ENCODE peak calls at places on chromosomes 3 and 15, in five cellular contexts. Q is IMR-90, U is mesenchymal stem cell, C is neuronal stem cell, Y is H1. B is an unnamed sample.

GRCh38 chr3:10356461-10356897 is 35.6 kb upstream of the SEC13 start:
- DNase-seq in Q (peak; percentile 64), U (no peak), C (no peak), Y (no peak), B (no peak)

GRCh38 chr3:151203053-151203420 is at the start of gene GPR171:
- DNase-seq in Q (no peak), U (no peak), C (no peak), Y (no peak), B (no peak)

GRCh38 chr3:195221015-195221853 is 49.7 kb downstream of the XXYLT1 start:
- DNase-seq in Q (peak; percentile 26), U (peak; percentile 21), C (no peak), Y (no peak), B (no peak)

GRCh38 chr3:44444437-44444836 is 33.0 kb downstream of the ZNF445 start:
- DNase-seq in Q (no peak), U (no peak), C (no peak), Y (no peak), B (no peak)

GRCh38 chr15:80949756-80950155 is 39.9 kb downstream of the MESD start:
- DNase-seq in Q (no peak), U (no peak), C (no peak), Y (no peak), B (no peak)

GRCh38 chr15:48459571-48460461 is 128.6 kb downstream of the DUT start:
- DNase-seq in Q (peak; percentile 79), U (peak; percentile 78), C (no peak), Y (no peak), B (no peak)

GRCh38 chr3:50604628-50605588 is 6.7 kb downstream of the CISH start:
- DNase-seq in Q (no peak), U (no peak), C (no peak), Y (no peak), B (no peak)

GRCh38 chr3:61442696-61443095 is 118.7 kb upstream of the PTPRG start:
- DNase-seq in Q (no peak), U (no peak), C (no peak), Y (no peak), B (no peak)

GRCh38 chr15:98524838-98525540 is 123.3 kb upstream of the IGF1R start:
- DNase-seq in Q (no peak), U (no peak), C (no peak), Y (no peak), B (no peak)

GRCh38 chr15:40034186-40034946 is 4.6 kb downstream of the SRP14 start:
- DNase-seq in Q (no peak), U (no peak), C (no peak), Y (no peak), B (no peak)

GRCh38 chr3:31369637-31370036 is 163.1 kb upstream of the STT3B start:
- DNase-seq in Q (peak; percentile 48), U (peak; percentile 70), C (no peak), Y (no peak), B (no peak)

GRCh38 chr3:154954750-154955149 is 125.4 kb upstream of the MME start:
- DNase-seq in Q (peak; percentile 76), U (peak; percentile 59), C (no peak), Y (no peak), B (no peak)

GRCh38 chr3:48623851-48624547 is 2.4 kb upstream of the TMEM89 start:
- DNase-seq in Q (no peak), U (no peak), C (no peak), Y (no peak), B (no peak)

GRCh38 chr3:38396239-38396638 is 49.7 kb downstream of the XYLB start:
- DNase-seq in Q (no peak), U (no peak), C (no peak), Y (no peak), B (no peak)

GRCh38 chr3:158258619-158259018 is 148.7 kb downstream of the RSRC1 start:
- DNase-seq in Q (no peak), U (no peak), C (no peak), Y (no peak), B (no peak)

GRCh38 chr3:32495609-32496008 is 7.0 kb downstream of the CMTM6 start:
- DNase-seq in Q (no peak), U (no peak), C (no peak), Y (no peak), B (no peak)

GRCh38 chr3:14614189-14614588 is 37.4 kb upstream of the CCDC174 start:
- DNase-seq in Q (no peak), U (no peak), C (no peak), Y (no peak), B (no peak)

GRCh38 chr3:150081084-150081483 is 110.4 kb upstream of the PFN2 start:
- DNase-seq in Q (peak; percentile 88), U (peak; percentile 59), C (no peak), Y (no peak), B (no peak)

GRCh38 chr15:29364429-29365078 is 94.9 kb upstream of the NSMCE3 start:
- DNase-seq in Q (peak; percentile 86), U (peak; percentile 33), C (no peak), Y (no peak), B (peak; percentile 44)

GRCh38 chr3:13112521-13113345 is 39.5 kb upstream of the IQSEC1 start:
- DNase-seq in Q (no peak), U (no peak), C (no peak), Y (no peak), B (no peak)

DNA sequence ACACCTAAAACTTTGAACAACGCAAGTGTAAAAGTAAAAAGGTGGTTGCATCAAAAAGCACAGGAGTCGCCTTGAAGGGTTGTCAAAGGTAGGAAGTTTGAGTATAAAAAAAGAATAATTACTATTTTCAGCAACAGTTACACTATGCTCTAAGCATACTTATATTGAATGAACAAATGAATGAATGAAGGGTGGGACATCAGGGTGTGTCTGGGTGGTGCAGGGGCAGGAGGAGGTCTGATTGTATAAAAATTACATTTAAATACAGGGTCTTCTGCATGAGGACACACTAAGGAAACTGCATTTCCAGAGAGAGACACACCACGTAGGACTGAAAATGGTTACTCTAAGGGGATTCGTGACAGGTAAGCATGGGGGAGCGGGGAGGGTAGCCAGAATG is at the start of gene ARGFX:
- DNase-seq in Q (no peak), U (no peak), C (no peak), Y (no peak), B (no peak)
- H3K23ac ChIP-seq in Q (no peak within 1 kb of the TSS), U (no peak within 1 kb of the TSS), C (no peak within 1 kb of the TSS), Y (no peak within 1 kb of the TSS), B (no peak within 1 kb of the TSS)

DNA sequence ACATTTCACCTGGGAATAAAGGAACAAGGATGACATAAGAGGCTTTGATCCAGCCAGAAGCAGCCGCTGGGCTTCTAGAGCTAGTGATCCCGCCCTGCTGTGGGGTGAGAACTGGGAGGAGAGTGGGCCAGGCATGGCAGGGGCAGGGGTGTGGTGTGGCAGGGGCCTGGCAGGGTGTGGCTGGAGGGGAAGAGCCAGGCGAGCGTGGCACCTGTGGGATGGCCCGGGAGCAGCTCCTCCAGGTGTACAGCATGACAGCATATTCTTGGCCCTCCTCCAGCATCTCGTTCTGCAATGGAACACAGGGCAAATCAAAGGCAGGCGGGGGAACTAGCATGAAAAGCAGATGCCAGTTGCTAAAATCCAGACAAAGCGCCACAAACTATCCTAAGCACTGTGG is 35.5 kb downstream of the CYFIP1 start:
- DNase-seq in Q (no peak), U (no peak), C (no peak), Y (no peak), B (no peak)
- H4K91ac ChIP-seq in Q (no peak overlapping the region), U (no peak overlapping the region), C (no peak overlapping the region), Y (no peak overlapping the region), B (no peak overlapping the region)

DNA sequence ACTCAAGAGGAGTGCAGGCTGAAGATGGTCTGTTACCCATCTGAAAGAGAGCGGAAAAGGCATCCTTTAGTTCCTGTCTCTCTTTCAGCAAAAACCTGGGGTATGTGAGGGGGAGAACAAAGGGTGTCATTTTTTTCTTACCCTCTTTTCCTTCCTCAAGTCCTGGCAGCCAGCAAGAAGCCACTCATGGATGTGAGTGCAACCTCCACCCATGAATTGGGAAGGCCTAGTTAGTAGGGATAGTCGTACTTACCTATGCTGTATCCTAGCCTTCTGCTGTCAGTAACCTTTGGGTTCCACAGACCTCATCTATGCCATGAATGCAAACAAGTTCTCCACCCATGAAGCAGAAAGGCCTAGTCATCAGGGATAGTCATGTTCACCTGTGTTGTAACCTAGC is 472.8 kb downstream of the ZIC1 start:
- DNase-seq in Q (no peak), U (no peak), C (no peak), Y (no peak), B (no peak)
- H3K23ac ChIP-seq in Q (no peak overlapping the region), U (no peak overlapping the region), C (no peak overlapping the region), Y (no peak overlapping the region), B (no peak overlapping the region)

GRCh38 chr15:76312540-76313174 is 1.4 kb upstream of the ETFA start:
- DNase-seq in Q (peak; percentile 33), U (peak; percentile 61), C (no peak), Y (no peak), B (no peak)

GRCh38 chr15:76309561-76310330 is 1.5 kb downstream of the ETFA start:
- DNase-seq in Q (no peak), U (peak; percentile 29), C (no peak), Y (no peak), B (no peak)

GRCh38 chr15:76310470-76311070 is 699 bp downstream of the ETFA start:
- DNase-seq in Q (no peak), U (peak; percentile 67), C (no peak), Y (no peak), B (no peak)

GRCh38 chr15:76311071-76311956 is at the start of gene ETFA:
- DNase-seq in Q (peak; percentile 92), U (peak; percentile 97), C (peak; percentile 90), Y (peak; percentile 89), B (peak; percentile 97)

DNA sequence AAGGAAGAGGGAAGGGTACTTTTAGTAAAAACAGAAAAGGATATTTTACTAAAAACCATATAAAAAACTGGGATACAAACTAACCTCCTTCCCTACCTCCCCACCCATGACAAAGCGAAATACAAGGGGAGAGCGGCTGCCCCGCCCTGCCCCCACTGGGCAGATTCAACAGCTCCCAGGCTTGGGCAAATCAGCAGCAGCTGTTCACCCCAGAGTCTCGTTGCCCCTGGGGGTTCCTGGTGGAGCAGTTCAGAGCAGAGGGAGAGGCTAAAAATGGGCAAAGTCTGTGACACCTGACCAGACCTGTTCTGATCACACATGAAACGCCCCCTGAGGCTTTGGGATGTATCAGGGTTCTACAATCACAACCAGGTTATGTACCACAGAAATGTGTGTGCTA is 2.5 kb upstream of the ETFA start:
- DNase-seq in Q (no peak), U (no peak), C (no peak), Y (no peak), B (no peak)
- H4K91ac ChIP-seq in Q (peak overlapping the region; percentile 50), U (peak overlapping the region; percentile 3), C (no peak overlapping the region), Y (no peak overlapping the region), B (no peak overlapping the region)

DNA sequence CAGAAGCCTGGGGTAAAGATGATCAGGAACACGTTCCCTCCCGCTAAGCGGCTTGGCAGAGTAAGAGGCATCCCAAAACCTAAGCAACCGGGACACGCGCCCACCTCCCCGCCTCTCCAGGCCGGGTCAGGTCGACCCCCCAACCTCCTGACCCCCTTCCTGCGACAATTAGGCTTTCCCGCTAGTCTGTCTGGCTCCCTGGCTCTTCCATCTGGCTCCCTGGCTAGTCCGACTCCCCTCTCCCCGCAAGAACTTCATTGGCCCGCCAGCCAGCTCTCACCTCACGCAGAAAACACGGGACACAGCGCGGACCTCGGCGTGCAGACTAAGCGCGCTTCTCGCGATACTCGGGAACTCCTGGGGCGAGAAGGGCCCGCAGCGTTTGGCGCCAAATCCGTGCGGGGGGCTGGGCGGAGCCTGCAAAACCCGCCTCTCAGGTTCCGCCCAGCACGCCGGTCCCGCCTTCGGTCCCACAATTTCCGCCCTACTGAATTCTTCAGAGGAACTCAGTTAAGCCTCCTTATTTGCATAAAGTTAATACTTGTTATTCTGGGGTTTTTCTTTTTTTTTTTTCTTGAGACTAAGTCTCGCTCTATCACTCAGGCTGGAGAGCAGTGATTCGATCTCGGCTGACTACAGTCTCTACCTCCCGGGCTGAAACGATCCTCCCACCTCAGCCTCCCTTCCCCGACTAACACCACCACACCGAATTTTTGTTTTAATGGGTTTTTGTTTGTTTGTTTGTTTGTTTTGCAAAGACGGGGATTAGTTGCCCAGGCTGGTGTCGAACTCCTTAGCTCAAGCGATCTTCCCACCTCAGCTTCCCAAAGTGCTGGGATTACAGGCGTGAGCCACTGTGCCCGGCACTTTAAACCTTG is at the start of gene TIPIN:
- DNase-seq in Q (peak; percentile 95), U (peak; percentile 95), C (peak; percentile 87), Y (peak; percentile 84), B (peak; percentile 95)
- H3K23ac ChIP-seq in Q (peak within 1 kb of the TSS; percentile 83), U (no peak within 1 kb of the TSS), C (peak within 1 kb of the TSS; percentile 96), Y (no peak within 1 kb of the TSS), B (no peak within 1 kb of the TSS)